ENCODE peak calls at places on chromosomes 7 and 10, in seven cellular contexts. P is adrenal gland, S is NCI-H2081 treated with DMSO at 0.1 percent for 48 hours, K is SIG-M5, I is fibroblast of the conjunctiva, G is Daoy, U is NCI-H1105 treated with DMSO at 0.1 percent for 48 hours. L is an unnamed sample.

GRCh38 chr10:69142983-69143382 is 19.0 kb downstream of the VPS26A start:
- DNase-seq in P (no peak), S (no peak), K (no peak), I (no peak), G (no peak), U (no peak), L (no peak)

GRCh38 chr7:109545686-109546085 is 976.0 kb downstream of the DNAJB9 start:
- DNase-seq in P (no peak), S (no peak), K (no peak), I (no peak), G (no peak), U (no peak), L (no peak)

GRCh38 chr7:23945472-23945871 is 235.5 kb downstream of the STK31 start:
- DNase-seq in P (no peak), S (no peak), K (no peak), I (no peak), G (no peak), U (no peak), L (no peak)

GRCh38 chr7:142323706-142324105 is 65.8 kb upstream of the PRSS58 start:
- DNase-seq in P (no peak), S (no peak), K (no peak), I (no peak), G (peak; percentile 83), U (no peak), L (no peak)

GRCh38 chr7:134669845-134670373 is 23.3 kb downstream of the BPGM start:
- DNase-seq in P (peak; percentile 25), S (peak; percentile 39), K (no peak), I (no peak), G (peak; percentile 100), U (peak; percentile 69), L (peak; percentile 48)

GRCh38 chr7:100102950-100103840 is 1.8 kb downstream of the AP4M1 start:
- DNase-seq in P (no peak), S (no peak), K (no peak), I (no peak), G (peak; percentile 79), U (no peak), L (no peak)

GRCh38 chr10:111107023-111107422 is 30.2 kb downstream of the ADRA2A start:
- DNase-seq in P (no peak), S (no peak), K (no peak), I (no peak), G (no peak), U (no peak), L (no peak)

GRCh38 chr10:132408367-132408781 is 11.4 kb downstream of the PWWP2B start:
- DNase-seq in P (peak; percentile 73), S (no peak), K (no peak), I (no peak), G (no peak), U (no peak), L (no peak)

GRCh38 chr7:159067870-159068787 is 76.5 kb downstream of the VIPR2 start:
- DNase-seq in P (no peak), S (no peak), K (no peak), I (no peak), G (peak; percentile 30), U (no peak), L (no peak)

GRCh38 chr10:16690417-16690816 is 126.8 kb downstream of the RSU1 start:
- DNase-seq in P (no peak), S (no peak), K (no peak), I (no peak), G (no peak), U (no peak), L (no peak)

GRCh38 chr10:122142652-122143237 is 128.4 kb upstream of the BTBD16 start:
- DNase-seq in P (no peak), S (no peak), K (no peak), I (no peak), G (no peak), U (no peak), L (no peak)

GRCh38 chr7:2433713-2434550 is 30.5 kb downstream of the CHST12 start:
- DNase-seq in P (no peak), S (no peak), K (no peak), I (no peak), G (no peak), U (no peak), L (no peak)

GRCh38 chr10:119104653-119105024 is 726 bp downstream of the DENND10 start:
- DNase-seq in P (no peak), S (no peak), K (no peak), I (no peak), G (no peak), U (no peak), L (no peak)

GRCh38 chr10:95925033-95925432 is 17.3 kb downstream of the CC2D2B start:
- DNase-seq in P (no peak), S (no peak), K (no peak), I (no peak), G (no peak), U (no peak), L (no peak)

GRCh38 chr7:8436965-8437364 is 3.6 kb downstream of the NXPH1 start:
- DNase-seq in P (peak; percentile 36), S (no peak), K (no peak), I (no peak), G (peak; percentile 24), U (no peak), L (no peak)

GRCh38 chr10:129727495-129727894 is 236.6 kb downstream of the EBF3 start:
- DNase-seq in P (no peak), S (no peak), K (no peak), I (no peak), G (no peak), U (no peak), L (no peak)

GRCh38 chr10:2278391-2278790 is 541.1 kb upstream of the ADARB2 start:
- DNase-seq in P (no peak), S (no peak), K (no peak), I (no peak), G (no peak), U (peak; percentile 0), L (no peak)

GRCh38 chr7:47604496-47604890 is 22.6 kb upstream of the TNS3 start:
- DNase-seq in P (no peak), S (no peak), K (no peak), I (no peak), G (no peak), U (no peak), L (no peak)

GRCh38 chr7:94654764-94655561 is 970 bp downstream of the SGCE start:
- DNase-seq in P (peak; percentile 56), S (no peak), K (no peak), I (peak; percentile 51), G (peak; percentile 45), U (peak; percentile 61), L (no peak)

GRCh38 chr7:113071465-113071864 is 15.2 kb downstream of the GPR85 start:
- DNase-seq in P (peak; percentile 14), S (no peak), K (no peak), I (no peak), G (no peak), U (no peak), L (no peak)

GRCh38 chr7:80699656-80700318 is 61.3 kb downstream of the CD36 start:
- DNase-seq in P (no peak), S (no peak), K (no peak), I (no peak), G (peak; percentile 8), U (no peak), L (no peak)

GRCh38 chr7:151143261-151144015 is 24.1 kb downstream of the GBX1 start:
- DNase-seq in P (no peak), S (no peak), K (no peak), I (no peak), G (peak; percentile 40), U (no peak), L (no peak)

GRCh38 chr7:128215281-128215680 is 25.8 kb upstream of the LEP start:
- DNase-seq in P (no peak), S (no peak), K (no peak), I (peak; percentile 67), G (no peak), U (no peak), L (peak; percentile 72)

GRCh38 chr7:117807688-117808087 is 65.6 kb downstream of the CTTNBP2 start:
- DNase-seq in P (no peak), S (no peak), K (no peak), I (no peak), G (no peak), U (no peak), L (no peak)

GRCh38 chr10:32957341-32958084 is 517 bp downstream of the ITGB1 start:
- DNase-seq in P (peak; percentile 64), S (no peak), K (no peak), I (no peak), G (peak; percentile 33), U (no peak), L (no peak)

GRCh38 chr10:89662596-89662995 is 17.6 kb upstream of the PANK1 start:
- DNase-seq in P (no peak), S (no peak), K (no peak), I (no peak), G (no peak), U (no peak), L (no peak)

GRCh38 chr10:29127037-29127436 is 161.8 kb upstream of the LYZL1 start:
- DNase-seq in P (no peak), S (no peak), K (no peak), I (no peak), G (no peak), U (no peak), L (no peak)

GRCh38 chr7:114944742-114945625 is 23.1 kb downstream of the MDFIC start:
- DNase-seq in P (peak; percentile 81), S (no peak), K (no peak), I (peak; percentile 80), G (peak; percentile 77), U (no peak), L (peak; percentile 89)

GRCh38 chr7:69105092-69105491 is 493.2 kb upstream of the AUTS2 start:
- DNase-seq in P (no peak), S (no peak), K (no peak), I (no peak), G (no peak), U (no peak), L (no peak)

GRCh38 chr7:73885975-73886798 is 25.2 kb downstream of the TMEM270 start:
- DNase-seq in P (no peak), S (no peak), K (no peak), I (no peak), G (peak; percentile 72), U (no peak), L (no peak)

GRCh38 chr10:6014241-6014761 is 37.0 kb upstream of the IL15RA start:
- DNase-seq in P (peak; percentile 50), S (no peak), K (no peak), I (no peak), G (peak; percentile 22), U (no peak), L (peak; percentile 16)

GRCh38 chr10:96919785-96920425 is 87.8 kb downstream of the LCOR start:
- DNase-seq in P (no peak), S (no peak), K (no peak), I (no peak), G (peak; percentile 10), U (no peak), L (no peak)

GRCh38 chr10:102775973-102776669 is 32.4 kb downstream of the WBP1L start:
- DNase-seq in P (peak; percentile 93), S (no peak), K (no peak), I (no peak), G (peak; percentile 72), U (no peak), L (no peak)

GRCh38 chr10:86300931-86301330 is 65.7 kb downstream of the GRID1 start:
- DNase-seq in P (no peak), S (no peak), K (no peak), I (no peak), G (no peak), U (no peak), L (no peak)

GRCh38 chr7:96546426-96546825 is 163.2 kb downstream of the SEM1 start:
- DNase-seq in P (no peak), S (no peak), K (no peak), I (no peak), G (no peak), U (no peak), L (no peak)

GRCh38 chr7:47945261-47946015 is 2.8 kb downstream of the PKD1L1 start:
- DNase-seq in P (peak; percentile 83), S (no peak), K (no peak), I (peak; percentile 37), G (peak; percentile 75), U (peak; percentile 41), L (peak; percentile 28)

GRCh38 chr7:71332226-71332625 is 200.3 kb downstream of the GALNT17 start:
- DNase-seq in P (no peak), S (no peak), K (no peak), I (no peak), G (no peak), U (no peak), L (no peak)

GRCh38 chr7:13017325-13017853 is 330.0 kb downstream of the ARL4A start:
- DNase-seq in P (no peak), S (no peak), K (no peak), I (no peak), G (peak; percentile 51), U (no peak), L (no peak)

L was measured in AG09319.